ENCODE peak calls at places on chromosomes 3 and 15, in seven cellular contexts. D, U, Z, P, S, A and B are unnamed samples.

GRCh38 chr15:69414702-69415161 is 583 bp downstream of the KIF23 start:
- DNase-seq in A (no peak), U (peak), D (no peak), P (no peak), S (peak), Z (no peak), B (peak)

GRCh38 chr3:108091498-108092259 is 848 bp upstream of the CD47 start:
- DNase-seq in U (no peak), P (no peak), S (no peak), D (no peak), Z (no peak), A (no peak), B (no peak)

GRCh38 chr15:85750807-85751730 is 43.7 kb downstream of the KLHL25 start:
- DNase-seq in P (no peak), Z (no peak), S (no peak), A (no peak), D (peak), U (no peak), B (no peak)

GRCh38 chr15:90376789-90377188 is 11.3 kb upstream of the IQGAP1 start:
- DNase-seq in D (no peak), P (no peak), A (no peak), U (no peak), Z (no peak), S (no peak), B (no peak)

GRCh38 chr3:149967067-149967685 is 3.5 kb downstream of the PFN2 start:
- DNase-seq in A (no peak), D (no peak), S (peak), P (no peak), Z (no peak), U (peak), B (peak)

GRCh38 chr15:62779041-62779810 is 263.3 kb upstream of the TPM1 start:
- DNase-seq in U (no peak), D (no peak), P (no peak), S (no peak), Z (no peak), A (no peak), B (no peak)

GRCh38 chr3:15215996-15216395 is 9.9 kb downstream of the CAPN7 start:
- DNase-seq in Z (no peak), A (no peak), P (no peak), D (no peak), S (no peak), U (no peak), B (no peak)

GRCh38 chr15:67303490-67304363 is 49.1 kb downstream of the IQCH start:
- DNase-seq in S (peak), A (peak), U (peak), P (peak), Z (no peak), D (peak), B (peak)

GRCh38 chr3:188947401-188947982 is 224.3 kb upstream of the TPRG1 start:
- DNase-seq in U (peak), Z (peak), P (peak), A (no peak), D (peak), S (peak), B (no peak)

GRCh38 chr15:69813881-69814280 is 283.8 kb downstream of the TLE3 start:
- DNase-seq in A (no peak), P (no peak), D (no peak), U (no peak), S (no peak), Z (no peak), B (no peak)

GRCh38 chr3:194685723-194686413 is at the start of gene FAM43A:
- DNase-seq in S (peak), A (no peak), Z (peak), D (peak), P (peak), U (peak), B (peak)

GRCh38 chr15:31004220-31004733 is 12.8 kb upstream of the MTMR10 start:
- DNase-seq in S (no peak), A (peak), U (no peak), Z (no peak), P (no peak), D (peak), B (no peak)

GRCh38 chr15:45616901-45617323 is 17.9 kb upstream of the SQOR start:
- DNase-seq in A (no peak), Z (no peak), P (no peak), U (no peak), S (no peak), D (no peak), B (no peak)

GRCh38 chr3:139935071-139935865 is at the start of gene CLSTN2:
- DNase-seq in D (peak), P (peak), S (no peak), A (no peak), U (no peak), Z (no peak), B (no peak)
- TF ChIP-seq YY1 in D (no peak), P (no peak), S (no peak), A (no peak), U (no peak), Z (no peak), B (no peak)

GRCh38 chr3:142574665-142575064 is 3.9 kb downstream of the ATR start:
- DNase-seq in U (no peak), P (no peak), A (no peak), Z (no peak), D (no peak), S (no peak), B (no peak)

GRCh38 chr3:142576792-142577191 is 1.7 kb downstream of the ATR start:
- DNase-seq in A (no peak), S (no peak), U (no peak), P (no peak), D (no peak), Z (no peak), B (no peak)

GRCh38 chr3:142578309-142579223 is at the start of gene ATR:
- DNase-seq in U (peak), S (peak), Z (peak), D (peak), P (peak), A (peak), B (peak)

GRCh38 chr3:142580061-142580423 is 1.5 kb upstream of the ATR start:
- DNase-seq in Z (no peak), P (no peak), U (no peak), D (no peak), S (no peak), A (no peak), B (no peak)

GRCh38 chr3:142577701-142578308 is 728 bp downstream of the ATR start:
- DNase-seq in U (no peak), S (no peak), A (no peak), P (no peak), Z (no peak), D (no peak), B (no peak)
- TF ChIP-seq YY1 in U (no peak), S (no peak), A (no peak), P (no peak), Z (no peak), D (no peak), B (no peak)

GRCh38 chr3:172040976-172041963 is 1.9 kb downstream of the FNDC3B start:
- DNase-seq in P (peak), U (no peak), D (no peak), Z (no peak), S (no peak), A (no peak), B (no peak)
- TF ChIP-seq YY1 in P (no peak), U (no peak), D (no peak), Z (no peak), S (no peak), A (no peak), B (no peak)

DNA sequence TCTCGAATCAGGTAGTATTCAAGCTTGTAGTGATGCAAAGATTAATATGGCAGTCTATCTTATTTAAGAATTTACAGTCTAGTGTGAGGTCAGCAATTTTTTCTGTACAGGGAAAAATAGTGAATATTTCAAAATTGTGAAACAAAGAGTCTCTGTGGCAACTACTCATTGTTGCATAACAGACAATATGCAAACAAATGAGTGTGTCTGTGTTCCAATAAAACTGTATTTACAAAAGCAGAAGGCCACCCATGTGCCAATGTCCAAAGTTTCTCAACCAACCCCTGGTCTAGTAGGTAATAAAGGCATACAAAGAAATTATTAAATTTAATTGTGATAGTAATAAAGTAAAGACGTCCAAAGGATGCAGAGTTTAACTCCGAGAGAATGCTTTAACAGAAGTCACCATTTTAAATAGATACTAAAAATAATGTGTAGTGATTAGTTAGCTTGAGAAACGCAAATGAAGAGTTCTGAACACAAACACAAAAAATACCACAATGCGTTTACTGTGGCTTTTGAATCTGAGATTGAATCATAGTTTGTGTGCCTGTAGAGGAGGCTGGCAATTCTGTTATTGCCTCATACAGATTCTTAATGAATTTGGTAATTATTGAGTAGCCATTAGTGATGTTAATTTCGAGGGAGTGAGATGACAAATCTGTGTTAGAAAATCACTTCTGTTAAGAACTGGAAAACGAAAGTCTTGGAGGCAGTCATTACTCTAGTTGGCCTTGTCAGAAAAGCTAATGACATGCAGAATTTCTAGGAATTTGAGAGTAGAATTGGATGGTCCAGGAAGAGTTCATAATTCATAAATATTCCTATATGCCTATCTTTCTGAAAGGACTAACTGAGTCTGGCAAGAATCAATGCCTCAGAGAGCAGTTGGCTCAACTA is 48.7 kb downstream of the CADM2 start:
- DNase-seq in Z (no peak), D (no peak), A (no peak), P (no peak), S (no peak), U (no peak), B (peak)
- TF ChIP-seq YY1 in Z (no peak), D (no peak), A (no peak), P (no peak), S (no peak), U (no peak), B (no peak)

GRCh38 chr15:43406808-43407207 is 35.9 kb downstream of the TUBGCP4 start:
- DNase-seq in U (no peak), P (no peak), A (no peak), D (no peak), S (no peak), Z (no peak), B (no peak)
- TF ChIP-seq YY1 in U (no peak), P (no peak), A (no peak), D (no peak), S (no peak), Z (no peak), B (no peak)

DNA sequence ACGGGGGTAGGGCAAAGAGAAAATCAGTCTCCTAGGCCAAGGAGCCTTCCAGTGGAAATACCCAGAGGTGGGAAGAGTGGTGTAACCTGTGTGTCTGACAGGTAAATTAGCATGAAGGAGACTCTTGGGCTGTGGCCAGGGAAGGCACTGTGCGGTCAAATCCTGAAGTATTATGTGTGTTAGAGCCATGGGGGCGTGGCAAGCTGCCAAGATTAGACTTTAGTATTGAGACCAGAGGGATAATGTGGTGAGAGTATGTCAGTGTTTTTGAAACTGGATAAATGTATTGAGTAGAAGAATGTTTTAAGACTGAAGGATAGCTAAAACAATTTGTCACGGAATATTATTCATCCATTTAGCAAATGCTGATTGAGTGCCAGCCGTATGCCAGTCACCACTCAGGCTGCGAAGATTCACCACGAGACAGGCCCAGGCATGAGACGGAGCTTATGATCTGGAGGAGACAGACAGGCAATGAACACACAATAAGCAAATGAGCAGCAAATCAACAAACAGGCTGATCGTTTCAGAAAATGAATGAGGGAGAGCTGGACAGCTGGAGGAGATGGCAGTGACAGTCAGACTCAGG is 445.9 kb downstream of the MCTP2 start:
- DNase-seq in P (no peak), A (no peak), U (no peak), D (no peak), S (no peak), Z (no peak), B (no peak)
- TF ChIP-seq YY1 in P (no peak), A (no peak), U (no peak), D (no peak), S (no peak), Z (no peak), B (no peak)

DNA sequence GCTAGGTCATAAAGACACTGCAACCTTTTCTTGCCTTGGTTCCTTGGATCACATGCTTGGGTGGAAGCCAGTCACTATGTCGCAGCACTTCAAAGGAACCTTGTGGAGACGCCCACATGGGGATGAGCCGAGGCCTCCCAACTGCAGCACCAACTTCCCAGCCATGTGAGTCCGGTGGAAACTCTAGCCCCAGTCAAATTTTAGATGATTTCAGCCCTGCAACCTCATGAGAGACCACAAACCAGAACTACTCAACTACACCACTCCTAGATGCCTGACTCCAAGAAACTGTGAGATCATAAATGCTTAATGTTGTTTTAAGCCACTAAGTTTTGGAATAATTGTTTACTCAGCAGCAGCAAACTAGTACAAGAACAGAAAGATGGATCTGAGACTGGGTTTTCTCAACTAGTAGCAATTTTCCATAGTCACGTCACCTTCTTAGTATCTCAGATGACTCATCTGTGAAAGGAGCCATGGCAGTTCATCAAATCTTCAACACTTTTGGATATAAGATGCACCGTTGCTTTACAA is 86.5 kb downstream of the MB21D2 start:
- DNase-seq in Z (no peak), A (no peak), D (no peak), S (no peak), P (no peak), U (no peak), B (no peak)
- TF ChIP-seq YY1 in Z (no peak), A (peak), D (no peak), S (no peak), P (no peak), U (no peak), B (no peak)

GRCh38 chr15:95998935-95999334 is 331.6 kb upstream of the NR2F2 start:
- DNase-seq in P (no peak), D (no peak), S (no peak), A (no peak), U (no peak), Z (no peak), B (no peak)
- TF ChIP-seq YY1 in P (no peak), D (no peak), S (no peak), A (no peak), U (no peak), Z (no peak), B (no peak)

GRCh38 chr3:42090973-42091731 is at the start of gene TRAK1:
- DNase-seq in Z (no peak), A (no peak), S (no peak), D (no peak), U (no peak), P (no peak), B (no peak)
- TF ChIP-seq YY1 in Z (no peak), A (no peak), S (no peak), D (no peak), U (no peak), P (no peak), B (no peak)